ENCODE peak calls at places on chromosome 22, in five cellular contexts. E, H, U, M and T are unnamed samples. For H3K79me2, the result is how much of the 10 kb centered on the place peaks cover.

GRCh38 chr22:19406846-19407245 is 24.7 kb downstream of the HIRA start:
- DNase-seq in E (no peak), H (no peak), U (no peak), M (no peak), T (no peak)

GRCh38 chr22:42396621-42397331 is 35.4 kb downstream of the NFAM1 start:
- DNase-seq in E (no peak), H (no peak), U (peak), M (peak), T (peak)

GRCh38 chr22:26903030-26903856 is 245.9 kb downstream of the MIAT start:
- DNase-seq in E (no peak), H (peak), U (no peak), M (no peak), T (peak)

GRCh38 chr22:22752556-22753477 is 108.4 kb downstream of the GGTLC2 start:
- DNase-seq in E (peak), H (no peak), U (peak), M (peak), T (peak)

GRCh38 chr22:31828739-31829138 is 74.9 kb downstream of the DEPDC5 start:
- DNase-seq in E (no peak), H (no peak), U (no peak), M (no peak), T (no peak)

GRCh38 chr22:27801616-27802388 is at the start of gene MN1:
- DNase-seq in E (peak), H (no peak), U (no peak), M (no peak), T (no peak)

GRCh38 chr22:43838161-43838560 is 24.2 kb downstream of the SULT4A1 start:
- DNase-seq in E (no peak), H (no peak), U (no peak), M (no peak), T (no peak)

GRCh38 chr22:36816338-36816634 is 549 bp downstream of the PVALB start:
- DNase-seq in E (peak), H (peak), U (no peak), M (no peak), T (no peak)

GRCh38 chr22:40498454-40499186 is 128.2 kb downstream of the SGSM3 start:
- DNase-seq in E (peak), H (peak), U (no peak), M (peak), T (no peak)

GRCh38 chr22:44931077-44931540 is 78.7 kb downstream of the PHF21B start:
- DNase-seq in E (peak), H (peak), U (no peak), M (no peak), T (no peak)

GRCh38 chr22:36252754-36253522 is at the start of gene APOL1:
- DNase-seq in E (peak), H (no peak), U (peak), M (peak), T (peak)

GRCh38 chr22:43014062-43014875 is 680 bp downstream of the PACSIN2 start:
- DNase-seq in E (peak), H (peak), U (peak), M (peak), T (peak)

GRCh38 chr22:35697142-35697541 is 20.5 kb upstream of the APOL5 start:
- DNase-seq in E (no peak), H (peak), U (no peak), M (no peak), T (no peak)

GRCh38 chr22:45757068-45757467 is 85.4 kb downstream of the ATXN10 start:
- DNase-seq in E (peak), H (peak), U (no peak), M (peak), T (no peak)

GRCh38 chr22:40240671-40241070 is 62.9 kb downstream of the TNRC6B start:
- DNase-seq in E (no peak), H (no peak), U (no peak), M (no peak), T (no peak)

GRCh38 chr22:30826670-30827355 is 132.1 kb downstream of the OSBP2 start:
- DNase-seq in E (no peak), H (no peak), U (no peak), M (no peak), T (no peak)

GRCh38 chr22:17398159-17398558 is 28.9 kb downstream of the CECR2 start:
- DNase-seq in E (no peak), H (no peak), U (no peak), M (no peak), T (no peak)

GRCh38 chr22:17403906-17404305 is 34.6 kb downstream of the CECR2 start:
- DNase-seq in E (no peak), H (no peak), U (peak), M (no peak), T (no peak)

GRCh38 chr22:17400305-17400704 is 31.0 kb downstream of the CECR2 start:
- DNase-seq in E (no peak), H (no peak), U (no peak), M (no peak), T (no peak)

GRCh38 chr22:17401728-17402127 is 32.5 kb downstream of the CECR2 start:
- DNase-seq in E (no peak), H (no peak), U (no peak), M (no peak), T (no peak)

DNA sequence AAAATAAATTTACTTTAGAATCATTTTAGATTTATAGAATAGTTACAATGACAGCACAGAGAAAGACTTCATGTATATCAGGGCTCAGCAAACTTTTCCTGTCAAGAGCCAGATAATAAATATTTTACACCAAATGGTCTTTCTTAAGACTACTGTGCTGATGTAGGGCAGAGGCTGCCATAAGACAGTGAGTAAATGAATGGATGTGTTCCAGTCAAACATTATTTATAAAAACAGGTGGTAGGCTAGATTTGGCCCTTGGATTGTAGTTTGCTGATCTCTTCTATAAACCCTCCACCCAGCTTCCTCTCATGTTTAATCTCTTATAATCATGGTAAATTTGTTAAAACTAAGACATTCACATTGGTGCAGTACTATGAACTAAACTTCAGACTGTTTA is 33.0 kb downstream of the CECR2 start:
- DNase-seq in E (no peak), H (no peak), U (no peak), M (no peak), T (no peak)
- H3K79me2 ChIP-seq in E (under half), H (half or more), U (under half), M (under half), T (under half)

GRCh38 chr22:50236731-50237409 is 8.0 kb downstream of the TUBGCP6 start:
- DNase-seq in E (peak), H (peak), U (peak), M (peak), T (peak)
- H3K79me2 ChIP-seq in E (half or more), H (under half), U (half or more), M (under half), T (under half)

DNA sequence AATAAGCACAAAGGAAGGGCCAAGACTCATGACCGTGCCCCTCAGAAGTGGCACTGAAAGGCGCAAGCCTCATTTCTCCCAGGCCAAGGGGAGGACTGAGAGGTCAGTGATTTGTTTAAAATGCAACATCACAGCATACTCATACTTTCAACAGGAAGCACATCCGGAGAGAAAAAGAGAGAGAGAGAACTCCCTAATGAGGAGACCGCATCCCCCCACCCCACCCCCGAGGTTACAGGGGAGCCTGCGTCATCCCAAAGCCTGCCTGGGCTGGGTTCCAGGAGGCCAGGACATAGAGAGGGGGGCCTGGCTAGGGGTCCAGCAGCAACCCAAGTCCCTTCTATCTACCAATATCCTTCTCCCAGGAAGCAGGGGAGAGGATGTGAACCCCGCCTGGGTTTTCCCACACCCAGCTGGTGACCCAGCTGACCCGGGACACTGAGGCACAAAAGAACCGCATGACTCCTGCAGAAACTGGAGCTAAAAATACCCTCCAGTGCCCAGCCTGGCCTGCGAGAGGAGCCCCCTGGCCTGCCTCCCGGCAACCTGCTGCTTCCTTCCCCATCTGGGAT is 3.8 kb downstream of the CSNK1E start:
- DNase-seq in E (peak), H (no peak), U (peak), M (no peak), T (peak)
- H3K79me2 ChIP-seq in E (half or more), H (half or more), U (half or more), M (half or more), T (half or more)

DNA sequence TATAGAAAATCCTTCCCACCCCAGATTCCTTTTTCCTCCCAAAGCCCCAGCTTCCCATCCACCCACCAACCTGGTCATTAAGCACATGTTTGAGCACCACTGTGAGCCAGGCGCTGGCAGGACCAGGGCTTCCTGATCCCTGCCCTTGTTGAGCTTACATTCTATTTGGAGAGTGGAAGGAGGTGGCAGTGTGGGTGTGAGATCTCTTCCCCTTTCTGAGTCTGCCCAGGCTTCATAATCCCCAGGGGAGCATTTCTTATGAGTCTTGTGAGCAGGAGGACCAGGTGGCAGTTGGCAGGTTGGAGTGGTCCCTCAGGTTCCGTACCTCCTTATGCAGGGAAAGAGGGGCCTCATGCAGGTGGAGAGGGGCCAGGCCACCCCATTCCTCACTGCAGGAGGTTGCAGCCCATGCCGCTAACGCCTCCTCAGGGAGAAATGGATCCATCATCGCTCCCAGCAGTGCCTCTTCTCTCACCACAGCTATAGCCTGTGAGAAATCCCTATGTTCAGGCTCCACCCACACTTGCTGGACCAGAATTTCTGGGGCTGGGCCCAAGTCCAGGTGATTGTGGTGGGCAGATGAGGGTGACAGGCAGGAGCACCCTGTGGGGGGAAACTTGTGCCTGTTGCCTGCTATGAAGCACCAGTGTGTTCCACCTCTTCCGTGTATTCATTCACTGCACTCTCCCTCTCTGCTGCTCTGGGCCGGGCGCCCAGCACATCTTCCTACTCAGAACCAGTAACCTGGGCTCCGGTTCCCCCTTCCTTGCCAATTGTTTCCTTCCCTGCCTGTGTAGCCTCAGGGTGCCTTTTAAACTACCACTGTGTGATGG is 23.5 kb downstream of the UBE2L3 start:
- DNase-seq in E (no peak), H (no peak), U (no peak), M (no peak), T (peak)
- H3K79me2 ChIP-seq in E (half or more), H (half or more), U (half or more), M (under half), T (half or more)

GRCh38 chr22:48152916-48153315 is 1390.5 kb downstream of the TBC1D22A start:
- DNase-seq in E (no peak), H (no peak), U (no peak), M (no peak), T (no peak)

GRCh38 chr22:48154169-48154942 is 1391.9 kb downstream of the TBC1D22A start:
- DNase-seq in E (no peak), H (no peak), U (no peak), M (no peak), T (no peak)

GRCh38 chr22:48153726-48154125 is 1391.3 kb downstream of the TBC1D22A start:
- DNase-seq in E (no peak), H (no peak), U (no peak), M (no peak), T (no peak)

GRCh38 chr22:48151641-48152040 is 1389.2 kb downstream of the TBC1D22A start:
- DNase-seq in E (no peak), H (no peak), U (no peak), M (no peak), T (no peak)

GRCh38 chr22:48152154-48152775 is 1389.8 kb downstream of the TBC1D22A start:
- DNase-seq in E (no peak), H (no peak), U (no peak), M (no peak), T (no peak)
- H3K79me2 ChIP-seq in E (under half), H (under half), U (under half), M (under half), T (under half)